ENCODE peak calls at places on chromosomes 1 and 21, in nine cellular contexts. Z is cardiac muscle cell; A is CD4-positive, alpha-beta T cell; F is PC-3; P is lower lobe of right lung; C is IMR-90; T is A549; R is effector memory CD4-positive, alpha-beta T cell; S is neural progenitor cell. V is an unnamed sample.

GRCh38 chr1:229884765-229885164 is 182.3 kb upstream of the GALNT2 start:
- DNase-seq in Z (no peak), A (no peak), F (no peak), P (no peak), C (no peak), T (no peak), R (no peak), S (no peak), V (no peak)

GRCh38 chr1:183029591-183030000 is 6.4 kb downstream of the LAMC1 start:
- DNase-seq in Z (peak), A (no peak), F (peak), P (no peak), C (peak), T (no peak), R (no peak), S (no peak), V (no peak)

GRCh38 chr1:241507189-241507820 is 12.2 kb downstream of the FH start:
- DNase-seq in Z (peak), A (no peak), F (no peak), P (no peak), C (peak), T (no peak), R (no peak), S (no peak), V (no peak)

GRCh38 chr1:234111458-234112142 is 207.1 kb downstream of the SLC35F3 start:
- DNase-seq in Z (peak), A (no peak), F (peak), P (peak), C (peak), T (peak), R (no peak), S (peak), V (no peak)

GRCh38 chr1:78275906-78276690 is 214.7 kb upstream of the PTGFR start:
- DNase-seq in Z (no peak), A (no peak), F (no peak), P (no peak), C (no peak), T (no peak), R (no peak), S (no peak), V (no peak)

GRCh38 chr1:212218911-212219310 is 66.3 kb upstream of the PPP2R5A start:
- DNase-seq in Z (peak), A (no peak), F (no peak), P (no peak), C (peak), T (no peak), R (no peak), S (no peak), V (no peak)

GRCh38 chr1:225911207-225912130 is 12.6 kb downstream of the PYCR2 start:
- DNase-seq in Z (peak), A (peak), F (no peak), P (peak), C (peak), T (peak), R (peak), S (peak), V (peak)

GRCh38 chr1:32201011-32201855 is 838 bp downstream of the CCDC28B start:
- DNase-seq in Z (peak), A (peak), F (no peak), P (peak), C (peak), T (no peak), R (peak), S (peak), V (peak)

GRCh38 chr21:46092026-46092764 is 5.7 kb upstream of the COL6A2 start:
- DNase-seq in Z (peak), A (no peak), F (no peak), P (no peak), C (peak), T (no peak), R (no peak), S (no peak), V (peak)

GRCh38 chr1:212606734-212607205 is 1.8 kb upstream of the ATF3 start:
- DNase-seq in Z (no peak), A (peak), F (peak), P (peak), C (no peak), T (no peak), R (peak), S (peak), V (peak)

GRCh38 chr1:71296551-71296950 is 215.7 kb upstream of the ZRANB2 start:
- DNase-seq in Z (peak), A (no peak), F (no peak), P (no peak), C (no peak), T (no peak), R (no peak), S (no peak), V (no peak)

GRCh38 chr1:42742617-42743301 is 2.7 kb upstream of the CLDN19 start:
- DNase-seq in Z (no peak), A (no peak), F (no peak), P (no peak), C (no peak), T (no peak), R (no peak), S (no peak), V (no peak)

GRCh38 chr1:159008744-159009188 is 941 bp upstream of the IFI16 start:
- DNase-seq in Z (peak), A (peak), F (no peak), P (no peak), C (peak), T (no peak), R (peak), S (no peak), V (peak)

GRCh38 chr1:192311281-192311680 is 5.5 kb upstream of the RGS21 start:
- DNase-seq in Z (peak), A (no peak), F (peak), P (no peak), C (peak), T (no peak), R (no peak), S (no peak), V (no peak)

GRCh38 chr1:46522184-46522968 is 29.1 kb downstream of the KNCN start:
- DNase-seq in Z (peak), A (no peak), F (peak), P (peak), C (peak), T (no peak), R (no peak), S (peak), V (no peak)

GRCh38 chr1:151828931-151829330 is 2.7 kb downstream of the RORC start:
- DNase-seq in Z (peak), A (no peak), F (peak), P (peak), C (peak), T (no peak), R (peak), S (peak), V (no peak)

GRCh38 chr1:218025454-218025853 is 259.6 kb upstream of the RRP15 start:
- DNase-seq in Z (no peak), A (no peak), F (peak), P (no peak), C (peak), T (no peak), R (no peak), S (no peak), V (no peak)

GRCh38 chr1:19418503-19418971 is 66.8 kb downstream of the CAPZB start:
- DNase-seq in Z (no peak), A (no peak), F (no peak), P (no peak), C (peak), T (no peak), R (no peak), S (no peak), V (no peak)

GRCh38 chr21:15706686-15707085 is 23.1 kb upstream of the USP25 start:
- DNase-seq in Z (peak), A (no peak), F (peak), P (no peak), C (peak), T (peak), R (no peak), S (no peak), V (no peak)

GRCh38 chr1:169894424-169895145 is 889 bp upstream of the SCYL3 start:
- DNase-seq in Z (no peak), A (no peak), F (no peak), P (no peak), C (no peak), T (no peak), R (no peak), S (no peak), V (no peak)

GRCh38 chr1:191901651-191902050 is 256.6 kb upstream of the RGS18 start:
- DNase-seq in Z (no peak), A (no peak), F (no peak), P (no peak), C (no peak), T (no peak), R (no peak), S (no peak), V (no peak)

GRCh38 chr1:213984387-213985180 is 3.2 kb upstream of the PROX1 start:
- DNase-seq in Z (no peak), A (no peak), F (no peak), P (no peak), C (no peak), T (no peak), R (no peak), S (peak), V (no peak)

GRCh38 chr1:219317762-219318353 is 144.2 kb downstream of the LYPLAL1 start:
- DNase-seq in Z (peak), A (no peak), F (peak), P (no peak), C (no peak), T (no peak), R (no peak), S (peak), V (no peak)

GRCh38 chr1:10601342-10602060 is 126.8 kb downstream of the PEX14 start:
- DNase-seq in Z (no peak), A (no peak), F (no peak), P (no peak), C (no peak), T (no peak), R (no peak), S (no peak), V (no peak)

GRCh38 chr1:43298055-43298454 is 2.7 kb upstream of the TIE1 start:
- DNase-seq in Z (no peak), A (no peak), F (no peak), P (no peak), C (no peak), T (no peak), R (no peak), S (no peak), V (no peak)

GRCh38 chr1:152461544-152461943 is 47.5 kb upstream of the CRNN start:
- DNase-seq in Z (peak), A (peak), F (peak), P (no peak), C (peak), T (no peak), R (peak), S (peak), V (peak)

GRCh38 chr1:43766818-43767525 is 59.6 kb downstream of the ST3GAL3 start:
- DNase-seq in Z (no peak), A (no peak), F (no peak), P (no peak), C (peak), T (no peak), R (no peak), S (peak), V (no peak)

GRCh38 chr1:165371588-165372235 is 15.2 kb upstream of the LMX1A start:
- DNase-seq in Z (peak), A (no peak), F (no peak), P (no peak), C (no peak), T (no peak), R (no peak), S (no peak), V (no peak)

GRCh38 chr1:117001254-117001927 is at the start of gene CD101:
- DNase-seq in Z (no peak), A (no peak), F (no peak), P (no peak), C (no peak), T (no peak), R (no peak), S (no peak), V (no peak)

GRCh38 chr1:209123601-209124000 is 459.9 kb upstream of the CAMK1G start:
- DNase-seq in Z (no peak), A (no peak), F (no peak), P (no peak), C (no peak), T (no peak), R (no peak), S (no peak), V (no peak)

GRCh38 chr1:8239306-8240023 is 78.4 kb upstream of the SLC45A1 start:
- DNase-seq in Z (peak), A (no peak), F (no peak), P (peak), C (peak), T (no peak), R (no peak), S (peak), V (no peak)

GRCh38 chr1:25197982-25198681 is 34.2 kb downstream of the SYF2 start:
- DNase-seq in Z (peak), A (no peak), F (peak), P (no peak), C (no peak), T (no peak), R (no peak), S (peak), V (no peak)

GRCh38 chr1:221327954-221328353 is 413.9 kb downstream of the DUSP10 start:
- DNase-seq in Z (no peak), A (no peak), F (no peak), P (no peak), C (no peak), T (no peak), R (no peak), S (no peak), V (no peak)

GRCh38 chr21:15809818-15810217 is 80.0 kb downstream of the USP25 start:
- DNase-seq in Z (peak), A (no peak), F (no peak), P (peak), C (peak), T (no peak), R (no peak), S (no peak), V (no peak)

GRCh38 chr1:15206418-15207030 is 40.5 kb upstream of the FHAD1 start:
- DNase-seq in Z (no peak), A (no peak), F (peak), P (no peak), C (peak), T (no peak), R (no peak), S (peak), V (no peak)

GRCh38 chr1:95126366-95126765 is 9.2 kb downstream of the TLCD4 start:
- DNase-seq in Z (no peak), A (no peak), F (no peak), P (no peak), C (no peak), T (no peak), R (no peak), S (no peak), V (no peak)

DNA sequence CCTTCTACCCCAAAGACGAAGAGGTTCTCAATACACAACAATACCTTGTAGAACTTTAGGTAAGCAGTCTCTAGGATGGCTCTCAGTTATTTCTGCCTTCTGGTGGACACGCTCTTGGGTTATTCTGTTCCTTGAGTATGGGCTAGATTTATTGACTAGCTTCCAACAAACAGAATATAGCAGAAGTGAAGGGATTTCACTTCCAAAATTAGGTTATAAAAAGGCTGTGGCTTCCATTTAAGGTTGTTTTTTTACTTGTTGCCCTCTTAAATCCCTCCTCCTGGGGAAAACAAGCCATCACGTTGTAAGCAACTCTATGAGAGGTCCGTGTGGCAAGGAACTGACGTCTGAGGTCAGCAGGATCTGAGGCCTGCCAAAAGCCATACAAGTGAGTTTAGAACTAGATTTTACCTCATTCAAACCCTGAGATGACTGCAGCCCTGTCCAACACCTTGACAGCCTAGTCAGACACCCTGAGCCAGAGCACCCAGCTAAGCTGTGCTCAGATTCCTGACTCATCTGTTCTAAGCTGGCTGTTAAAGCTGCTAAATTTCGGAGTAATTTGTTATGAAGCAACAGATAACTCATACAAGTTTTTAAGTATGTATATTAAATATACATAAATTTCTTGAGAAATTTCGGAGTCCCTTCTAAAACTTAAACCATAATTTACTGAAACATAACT is 12.7 kb downstream of the SSX2IP start:
- DNase-seq in Z (no peak), A (no peak), F (no peak), P (no peak), C (no peak), T (no peak), R (no peak), S (no peak), V (no peak)
- H3K27ac ChIP-seq in Z (no peak), A (no peak), F (no peak), P (no peak), C (no peak), T (no peak), R (no peak), S (no peak), V (no peak)

GRCh38 chr1:245590726-245591125 is 435.9 kb downstream of the KIF26B start:
- DNase-seq in Z (no peak), A (no peak), F (no peak), P (no peak), C (peak), T (no peak), R (no peak), S (no peak), V (no peak)
- H3K27ac ChIP-seq in Z (peak), A (no peak), F (no peak), P (no peak), C (no peak), T (no peak), R (no peak), S (no peak), V (no peak)

DNA sequence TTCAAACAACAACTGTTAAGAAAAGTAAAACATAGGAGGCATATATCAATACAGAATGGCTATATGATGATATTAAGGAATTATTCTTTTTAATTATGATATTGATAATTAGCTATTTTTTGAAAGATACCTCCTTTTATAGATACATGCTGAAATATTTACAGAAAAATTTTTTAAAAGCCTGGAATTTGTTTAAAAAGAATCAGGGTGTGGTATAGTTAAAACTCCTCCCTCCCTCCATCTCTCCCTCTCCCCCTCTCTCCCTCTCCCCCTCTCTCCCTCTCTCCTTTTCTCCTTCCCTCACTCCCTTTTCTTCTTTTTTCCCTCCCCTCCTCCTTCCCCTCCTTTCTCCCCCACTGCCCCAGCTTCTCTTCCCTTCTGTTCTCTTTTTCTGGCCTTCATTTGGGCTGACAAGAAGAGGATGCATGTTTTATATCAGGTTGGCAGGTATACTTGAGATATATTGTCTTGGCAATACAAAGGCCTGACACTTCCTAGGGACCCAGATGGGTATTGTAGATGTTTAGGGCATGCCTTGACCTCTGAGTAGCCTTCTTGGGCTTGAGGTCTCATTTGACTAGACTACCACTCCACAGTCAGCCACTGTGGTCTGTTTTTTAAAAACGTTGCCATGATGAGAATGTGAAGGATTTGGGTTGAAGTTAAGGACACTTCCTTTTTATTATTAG is 124.5 kb downstream of the FGGY start:
- DNase-seq in Z (no peak), A (no peak), F (no peak), P (no peak), C (no peak), T (no peak), R (no peak), S (no peak), V (no peak)
- H3K27ac ChIP-seq in Z (no peak), A (no peak), F (no peak), P (no peak), C (no peak), T (no peak), R (no peak), S (no peak), V (no peak)

GRCh38 chr1:231743966-231744365 is 117.4 kb downstream of the DISC1 start:
- DNase-seq in Z (no peak), A (no peak), F (peak), P (no peak), C (no peak), T (no peak), R (no peak), S (no peak), V (no peak)
- H3K27ac ChIP-seq in Z (no peak), A (no peak), F (no peak), P (no peak), C (no peak), T (no peak), R (no peak), S (no peak), V (no peak)

DNA sequence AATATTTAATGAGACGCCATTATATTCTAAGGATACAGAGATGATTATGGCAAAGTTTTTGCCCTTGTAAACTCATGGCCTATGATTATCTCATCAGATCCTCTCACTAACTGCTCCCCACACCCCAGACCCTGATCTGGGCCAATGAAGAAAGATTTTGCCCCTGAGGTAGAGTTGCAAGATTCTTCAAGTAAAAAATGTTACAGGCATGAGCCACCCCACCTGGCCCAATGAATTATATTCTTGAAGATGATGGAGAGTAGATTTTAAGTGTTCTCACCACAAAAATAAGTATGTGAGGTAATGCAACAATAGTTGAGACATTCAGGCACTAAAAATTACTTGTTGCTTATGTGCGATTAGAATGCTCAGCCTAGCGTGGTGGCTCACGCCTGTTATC is 1.8 kb upstream of the CNR2 start:
- DNase-seq in Z (no peak), A (no peak), F (no peak), P (no peak), C (no peak), T (no peak), R (no peak), S (no peak), V (no peak)
- H3K27ac ChIP-seq in Z (no peak), A (no peak), F (no peak), P (no peak), C (no peak), T (no peak), R (no peak), S (no peak), V (no peak)

GRCh38 chr1:6384135-6384534 is 9.4 kb downstream of the ACOT7 start:
- DNase-seq in Z (no peak), A (no peak), F (no peak), P (no peak), C (no peak), T (no peak), R (no peak), S (no peak), V (no peak)
- H3K27ac ChIP-seq in Z (no peak), A (no peak), F (no peak), P (no peak), C (no peak), T (no peak), R (no peak), S (no peak), V (no peak)

GRCh38 chr1:27645071-27645415 is 10.1 kb upstream of the FGR start:
- DNase-seq in Z (no peak), A (no peak), F (no peak), P (no peak), C (no peak), T (no peak), R (no peak), S (no peak), V (no peak)
- H3K27ac ChIP-seq in Z (no peak), A (no peak), F (no peak), P (no peak), C (no peak), T (no peak), R (no peak), S (no peak), V (no peak)

DNA sequence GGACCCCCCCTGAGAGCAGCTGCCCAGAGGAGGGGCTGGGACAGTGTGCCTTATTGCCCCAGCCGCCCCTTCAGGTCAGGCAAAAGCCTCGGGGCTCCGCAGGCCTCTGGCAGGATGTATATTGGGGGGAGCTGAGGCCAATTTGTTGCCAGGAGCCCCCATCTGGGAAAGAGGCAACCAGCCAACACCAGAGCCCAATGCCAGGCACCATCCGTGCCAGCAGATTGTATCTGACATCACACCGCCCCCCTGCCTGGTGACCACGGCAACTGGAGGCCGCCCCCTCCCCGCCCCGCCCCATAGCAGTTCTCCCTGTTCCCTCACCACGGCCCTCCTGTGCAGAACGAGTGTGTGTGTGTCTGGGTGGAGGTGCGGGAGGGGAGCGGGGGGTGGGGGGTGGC is 3.6 kb upstream of the PLEKHG5 start:
- DNase-seq in Z (no peak), A (no peak), F (no peak), P (no peak), C (no peak), T (no peak), R (no peak), S (no peak), V (no peak)
- H3K27ac ChIP-seq in Z (no peak), A (no peak), F (no peak), P (no peak), C (no peak), T (no peak), R (no peak), S (no peak), V (no peak)

V was measured in CD8-positive, alpha-beta T cell.